ENCODE peak calls at places on chromosomes 7 and 10, in five cellular contexts. J is endothelial cell of umbilical vein; Z is CD4-positive, CD25-positive, alpha-beta regulatory T cell; V is tibial artery; C is hepatocyte. S is an unnamed sample.

GRCh38 chr7:29989257-29989995 is at the start of gene SCRN1:
- DNase-seq in C (peak), Z (peak), V (peak), J (peak), S (no peak)

GRCh38 chr7:87059525-87060287 is at the start of gene ELAPOR2:
- DNase-seq in C (peak), Z (peak), V (peak), J (peak), S (peak)

GRCh38 chr7:111755388-111755787 is 193.1 kb upstream of the IMMP2L start:
- DNase-seq in V (no peak), J (no peak), C (no peak), Z (no peak), S (no peak)

GRCh38 chr7:20133803-20134202 is 83.4 kb downstream of the MACC1 start:
- DNase-seq in Z (no peak), V (no peak), J (no peak), C (no peak), S (no peak)

GRCh38 chr10:131078131-131078881 is 233.2 kb downstream of the TCERG1L start:
- DNase-seq in V (no peak), Z (no peak), C (no peak), J (no peak), S (no peak)

GRCh38 chr10:43117777-43118583 is 20.3 kb upstream of the CSGALNACT2 start:
- DNase-seq in C (no peak), V (peak), Z (no peak), J (no peak), S (no peak)

GRCh38 chr10:60311821-60312220 is 77.9 kb downstream of the ANK3 start:
- DNase-seq in Z (no peak), V (no peak), J (no peak), C (no peak), S (no peak)

GRCh38 chr7:128364166-128364565 is 2.7 kb upstream of the PRRT4 start:
- DNase-seq in Z (no peak), J (no peak), C (no peak), V (no peak), S (no peak)

GRCh38 chr10:91389636-91390512 is 20.3 kb upstream of the HECTD2 start:
- DNase-seq in J (peak), V (no peak), C (peak), Z (peak), S (peak)

GRCh38 chr7:87784424-87784823 is 91.7 kb downstream of the SLC25A40 start:
- DNase-seq in C (no peak), J (no peak), V (no peak), Z (no peak), S (peak)

GRCh38 chr7:45576249-45576929 is 2.2 kb downstream of the ADCY1 start:
- DNase-seq in Z (no peak), C (no peak), J (no peak), V (peak), S (no peak)

GRCh38 chr10:47183726-47184084 is 116.3 kb upstream of the GDF10 start:
- DNase-seq in V (peak), J (no peak), C (no peak), Z (no peak), S (no peak)

GRCh38 chr7:131720703-131721102 is 164.3 kb upstream of the PODXL start:
- DNase-seq in V (no peak), C (no peak), Z (no peak), J (no peak), S (no peak)

GRCh38 chr10:128873408-128873807 is 593.6 kb upstream of the MGMT start:
- DNase-seq in V (no peak), Z (no peak), J (no peak), C (no peak), S (no peak)

GRCh38 chr10:3272300-3272699 is 99.7 kb upstream of the PITRM1 start:
- DNase-seq in J (peak), C (no peak), V (no peak), Z (no peak), S (no peak)

GRCh38 chr7:36180121-36180520 is 27.1 kb downstream of the EEPD1 start:
- DNase-seq in J (no peak), V (no peak), C (no peak), Z (no peak), S (no peak)

GRCh38 chr10:29007748-29008610 is 280.9 kb upstream of the LYZL1 start:
- DNase-seq in Z (no peak), J (no peak), V (no peak), C (peak), S (no peak)

GRCh38 chr10:29007370-29007747 is 281.5 kb upstream of the LYZL1 start:
- DNase-seq in Z (no peak), C (no peak), J (no peak), V (no peak), S (no peak)

GRCh38 chr10:29009464-29009863 is 279.4 kb upstream of the LYZL1 start:
- DNase-seq in J (no peak), C (no peak), Z (no peak), V (no peak), S (no peak)

GRCh38 chr10:29001801-29002200 is 287.1 kb upstream of the LYZL1 start:
- DNase-seq in J (no peak), V (no peak), C (no peak), Z (no peak), S (no peak)

DNA sequence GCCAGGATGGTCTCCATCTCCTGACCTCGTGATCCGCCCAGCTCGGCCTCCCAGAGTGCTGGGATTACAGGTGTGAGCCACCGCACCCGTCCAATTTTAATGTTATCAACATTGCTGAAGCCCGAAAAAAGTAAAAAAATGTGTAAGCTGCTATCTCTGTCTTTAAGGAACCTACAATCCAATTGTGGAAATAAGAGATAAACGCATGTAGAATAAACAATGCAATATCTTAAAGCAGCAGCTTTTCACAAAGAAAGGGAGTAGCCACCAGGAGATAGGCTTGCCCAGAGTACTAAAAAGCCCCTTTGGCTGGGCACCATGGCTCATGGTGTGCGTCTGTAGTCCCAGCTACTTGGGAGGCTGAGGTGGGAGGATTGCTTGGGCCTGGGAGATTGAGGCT is 282.9 kb upstream of the LYZL1 start:
- DNase-seq in V (no peak), Z (no peak), J (no peak), C (no peak), S (no peak)
- H3K4me3 ChIP-seq in V (no peak), Z (no peak), J (no peak), C (no peak), S (no peak)

GRCh38 chr7:295155-296154 is 5.5 kb downstream of the FOXL3 start:
- DNase-seq in C (no peak), V (peak), Z (no peak), J (no peak), S (no peak)

GRCh38 chr7:294440-295154 is 4.6 kb downstream of the FOXL3 start:
- DNase-seq in Z (no peak), J (no peak), C (peak), V (peak), S (no peak)

GRCh38 chr7:291302-292092 is 1.5 kb downstream of the FOXL3 start:
- DNase-seq in V (peak), Z (no peak), J (no peak), C (no peak), S (no peak)

GRCh38 chr7:292826-293225 is 2.9 kb downstream of the FOXL3 start:
- DNase-seq in Z (no peak), V (peak), C (no peak), J (no peak), S (no peak)

DNA sequence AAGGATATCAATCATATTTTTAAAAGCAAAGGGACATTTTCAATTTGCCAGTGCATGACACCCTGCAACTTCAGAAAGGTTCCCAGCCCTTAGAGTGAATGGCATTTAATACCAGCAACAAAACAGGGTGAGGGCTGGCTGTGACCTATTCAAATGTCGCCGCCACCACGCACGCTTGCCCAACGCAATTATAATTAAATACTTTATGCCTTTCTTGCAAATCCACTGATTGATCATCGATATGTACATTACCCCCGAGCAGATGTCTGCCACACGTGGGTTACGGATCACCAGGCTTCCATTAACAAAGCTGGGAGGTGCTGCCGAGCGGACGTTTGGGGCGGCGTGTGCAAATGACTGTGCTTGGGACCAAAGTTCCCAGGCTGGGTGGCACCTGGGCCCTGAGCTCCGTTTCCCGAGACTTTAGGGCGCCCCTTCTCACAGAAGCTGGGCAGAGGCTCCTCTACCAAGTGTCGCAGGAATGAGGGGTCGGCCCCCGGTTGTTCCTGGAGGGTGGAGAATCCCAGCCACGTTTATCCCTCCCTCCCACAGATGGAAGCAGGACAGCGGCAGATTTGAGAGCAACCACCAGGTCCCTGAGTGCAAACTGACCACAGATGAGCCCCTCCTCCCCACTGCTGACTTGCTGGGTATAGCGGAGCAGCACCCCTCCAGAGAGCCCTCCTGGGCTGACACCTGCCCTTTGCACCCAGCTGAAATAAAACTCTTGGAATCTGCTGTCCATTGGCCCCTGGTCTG is 3.9 kb downstream of the FOXL3 start:
- DNase-seq in Z (no peak), J (no peak), V (peak), C (no peak), S (no peak)
- H3K4me3 ChIP-seq in Z (no peak), J (no peak), V (no peak), C (no peak), S (no peak)

GRCh38 chr7:28687631-28688030 is 270.5 kb downstream of the TRIL start:
- DNase-seq in V (no peak), C (no peak), J (peak), Z (no peak), S (no peak)

GRCh38 chr7:28684729-28685211 is 272.5 kb downstream of the CREB5 start:
- DNase-seq in J (no peak), C (no peak), Z (no peak), V (no peak), S (no peak)

GRCh38 chr7:28686418-28686800 is 271.7 kb downstream of the TRIL start:
- DNase-seq in Z (no peak), C (peak), J (peak), V (no peak), S (no peak)

GRCh38 chr7:28685291-28685659 is 272.9 kb downstream of the TRIL start:
- DNase-seq in Z (no peak), C (no peak), V (peak), J (no peak), S (no peak)

GRCh38 chr7:28685660-28686417 is 272.3 kb downstream of the TRIL start:
- DNase-seq in V (peak), J (peak), Z (no peak), C (peak), S (no peak)
- H3K4me3 ChIP-seq in V (peak), J (peak), Z (no peak), C (peak), S (no peak)

GRCh38 chr10:69419761-69420126 is 3.0 kb upstream of the TACR2 start:
- DNase-seq in Z (no peak), C (no peak), J (no peak), V (no peak), S (no peak)
- H3K4me3 ChIP-seq in Z (no peak), C (no peak), J (no peak), V (no peak), S (no peak)

GRCh38 chr10:99522511-99523250 is 10.1 kb upstream of the NKX2-3 start:
- DNase-seq in J (no peak), V (no peak), Z (no peak), C (no peak), S (no peak)
- H3K4me3 ChIP-seq in J (no peak), V (no peak), Z (no peak), C (no peak), S (no peak)